ENCODE peak calls at places on chromosomes 4 and X, in four cellular contexts. I is hepatocyte, E is fibroblast of lung, O is DND-41. G is an unnamed sample.

GRCh38 chr4:56699537-56699936 is 18.4 kb upstream of the HOPX start:
- DNase-seq in I (no peak), E (no peak), O (no peak), G (no peak)

GRCh38 chrX:85108165-85108564 is 104.5 kb downstream of the APOOL start:
- DNase-seq in I (no peak), E (no peak), O (no peak), G (peak; percentile 27)

GRCh38 chrX:82813671-82814078 is 694.4 kb upstream of the POU3F4 start:
- DNase-seq in I (peak; percentile 48), E (peak; percentile 90), O (no peak), G (peak; percentile 96)

GRCh38 chr4:139833131-139833930 is 167.7 kb downstream of the MGST2 start:
- DNase-seq in I (no peak), E (no peak), O (no peak), G (no peak)

GRCh38 chr4:170776983-170777382 is 687.2 kb upstream of the AADAT start:
- DNase-seq in I (no peak), E (no peak), O (no peak), G (no peak)

GRCh38 chr4:174222266-174222872 is 61.1 kb downstream of the FBXO8 start:
- DNase-seq in I (peak; percentile 40), E (peak; percentile 15), O (no peak), G (peak; percentile 14)

GRCh38 chr4:118848901-118849300 is 13.0 kb upstream of the SEC24D start:
- DNase-seq in I (no peak), E (no peak), O (no peak), G (no peak)

GRCh38 chr4:173025131-173025530 is 143.5 kb upstream of the GALNT7 start:
- DNase-seq in I (peak; percentile 84), E (peak; percentile 68), O (peak; percentile 75), G (peak; percentile 58)

GRCh38 chr4:89248879-89249281 is 58.7 kb downstream of the GPRIN3 start:
- DNase-seq in I (no peak), E (no peak), O (no peak), G (peak; percentile 37)

GRCh38 chr4:164779811-164780216 is 25.9 kb downstream of the SMIM31 start:
- DNase-seq in I (peak; percentile 60), E (peak; percentile 45), O (peak; percentile 22), G (peak; percentile 17)

GRCh38 chr4:110544594-110544993 is 68.6 kb downstream of the ENPEP start:
- DNase-seq in I (no peak), E (no peak), O (no peak), G (no peak)

GRCh38 chr4:1584498-1584897 is 99.6 kb downstream of the FAM53A start:
- DNase-seq in I (no peak), E (no peak), O (no peak), G (no peak)

GRCh38 chrX:11053351-11053750 is 57.8 kb upstream of the HCCS start:
- DNase-seq in I (no peak), E (no peak), O (no peak), G (no peak)

GRCh38 chrX:79466636-79467035 is 99.5 kb upstream of the ITM2A start:
- DNase-seq in I (no peak), E (no peak), O (no peak), G (no peak)

GRCh38 chr4:8515316-8516060 is 64.7 kb upstream of the GPR78 start:
- DNase-seq in I (no peak), E (peak; percentile 27), O (no peak), G (no peak)

GRCh38 chrX:103678199-103678993 is 8.1 kb downstream of the MORF4L2 start:
- DNase-seq in I (no peak), E (peak; percentile 77), O (no peak), G (peak; percentile 49)

GRCh38 chr4:48904101-48904500 is 2.5 kb downstream of the OCIAD2 start:
- DNase-seq in I (no peak), E (no peak), O (no peak), G (no peak)

GRCh38 chr4:24482871-24483270 is 101.5 kb downstream of the DHX15 start:
- DNase-seq in I (no peak), E (peak; percentile 12), O (no peak), G (peak; percentile 12)

GRCh38 chr4:86547140-86547539 is 47.0 kb upstream of the PTPN13 start:
- DNase-seq in I (no peak), E (no peak), O (no peak), G (no peak)

GRCh38 chr4:15653430-15653829 is 1.7 kb downstream of the FBXL5 start:
- DNase-seq in I (no peak), E (no peak), O (no peak), G (no peak)

GRCh38 chrX:17706676-17707075 is 30.6 kb upstream of the SCML1 start:
- DNase-seq in I (peak; percentile 24), E (peak; percentile 88), O (no peak), G (peak; percentile 70)

GRCh38 chr4:174631901-174632758 is 109.8 kb upstream of the HPGD start:
- DNase-seq in I (peak; percentile 68), E (peak; percentile 33), O (no peak), G (peak; percentile 24)

GRCh38 chr4:10197952-10198351 is 81.4 kb upstream of the WDR1 start:
- DNase-seq in I (no peak), E (no peak), O (no peak), G (no peak)

GRCh38 chr4:88802585-88803285 is 105.1 kb upstream of the NAP1L5 start:
- DNase-seq in I (no peak), E (peak; percentile 40), O (no peak), G (no peak)

GRCh38 chr4:176988226-176988625 is 195.5 kb upstream of the VEGFC start:
- DNase-seq in I (peak; percentile 55), E (peak; percentile 94), O (no peak), G (peak; percentile 95)

GRCh38 chr4:76585897-76586360 is 150.9 kb downstream of the SHROOM3 start:
- DNase-seq in I (peak; percentile 93), E (peak; percentile 83), O (no peak), G (peak; percentile 95)

GRCh38 chrX:72662020-72662747 is 51.9 kb downstream of the PHKA1 start:
- DNase-seq in I (no peak), E (no peak), O (no peak), G (no peak)

GRCh38 chr4:62014982-62015739 is 815.0 kb downstream of the ADGRL3 start:
- DNase-seq in I (no peak), E (no peak), O (no peak), G (peak; percentile 1)

GRCh38 chr4:79308087-79308486 is 17.8 kb downstream of the NAA11 start:
- DNase-seq in I (no peak), E (no peak), O (no peak), G (no peak)

GRCh38 chr4:22339491-22339890 is 176.4 kb downstream of the ADGRA3 start:
- DNase-seq in I (no peak), E (no peak), O (no peak), G (no peak)

GRCh38 chrX:105822138-105823091 is at the start of gene NRK:
- DNase-seq in I (peak; percentile 25), E (peak; percentile 35), O (no peak), G (no peak)

GRCh38 chr4:113756005-113756410 is 5.5 kb downstream of the CAMK2D start:
- DNase-seq in I (no peak), E (peak; percentile 90), O (no peak), G (peak; percentile 74)

GRCh38 chr4:83686166-83686565 is 150.3 kb downstream of the GPAT3 start:
- DNase-seq in I (no peak), E (no peak), O (no peak), G (peak; percentile 78)

GRCh38 chrX:633043-633654 is 2.6 kb downstream of the SHOX start:
- DNase-seq in I (no peak), E (no peak), O (no peak), G (no peak)
- TF ChIP-seq EZH2 in I (no peak), E (no peak), O (no peak), G (no peak)

GRCh38 chrX:69257504-69258127 is 92.4 kb upstream of the PJA1 start:
- DNase-seq in I (no peak), E (no peak), O (no peak), G (no peak)
- TF ChIP-seq CTCF in I (no peak), E (no peak), O (no peak), G (no peak)

DNA sequence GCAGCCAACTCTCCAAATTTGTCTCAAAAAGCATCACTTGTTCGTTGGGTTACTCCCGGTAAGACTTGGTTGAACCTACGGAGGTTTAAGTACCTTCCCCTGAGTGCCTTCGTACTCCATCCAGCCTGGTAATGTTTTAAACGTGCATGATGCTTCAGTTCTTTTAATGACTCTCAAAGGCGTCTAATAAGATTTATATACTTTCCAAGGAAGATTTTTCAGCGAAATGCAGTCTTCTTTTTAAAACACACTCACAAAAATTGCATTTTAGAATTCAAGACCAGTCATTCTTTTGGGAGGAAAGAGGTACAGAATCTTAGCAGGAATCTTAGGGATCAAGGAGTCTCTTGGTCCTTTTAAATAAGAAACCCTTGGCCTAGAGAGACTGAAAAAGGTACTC is 430 bp upstream of the TRPC3 start:
- DNase-seq in I (no peak), E (no peak), O (no peak), G (no peak)
- TF ChIP-seq EZH2 in I (no peak), E (no peak), O (no peak), G (no peak)

GRCh38 chrX:128460835-128461234 is 408.6 kb upstream of the ACTRT1 start:
- DNase-seq in I (peak; percentile 13), E (no peak), O (no peak), G (no peak)
- TF ChIP-seq CTCF in I (peak; percentile 21), E (no peak), O (peak; percentile 27), G (peak; percentile 24)